ENCODE peak calls at places on chromosome 14, in five cellular contexts. One of them, this sample, is unnamed.
A peak's percentile ranks its signal among the peaks of the same experiment; 100 is the strongest.

GRCh38 chr14:53715390-53715730 is 241.3 kb downstream of the BMP4 start:
- DNase-seq in germinal center: no peak
- DNase-seq in posterior cingulate gyrus: no peak
- DNase-seq in body of pancreas: no peak
- DNase-seq in IMR-90: peak; percentile 28
- DNase-seq in this sample: no peak

GRCh38 chr14:24329736-24330135 is 5.1 kb downstream of the ADCY4 start:
- DNase-seq in germinal center: no peak
- DNase-seq in posterior cingulate gyrus: no peak
- DNase-seq in body of pancreas: no peak
- DNase-seq in IMR-90: no peak
- DNase-seq in this sample: no peak

GRCh38 chr14:97655169-97655948 is 858.2 kb downstream of the VRK1 start:
- DNase-seq in germinal center: no peak
- DNase-seq in posterior cingulate gyrus: no peak
- DNase-seq in body of pancreas: no peak
- DNase-seq in IMR-90: no peak
- DNase-seq in this sample: no peak

GRCh38 chr14:23546450-23547035 is 5.0 kb downstream of the ZFHX2 start:
- DNase-seq in germinal center: no peak
- DNase-seq in posterior cingulate gyrus: no peak
- DNase-seq in body of pancreas: no peak
- DNase-seq in IMR-90: no peak
- DNase-seq in this sample: no peak

GRCh38 chr14:68792830-68793733 is at the start of gene ZFP36L1:
- DNase-seq in germinal center: peak; percentile 92
- DNase-seq in posterior cingulate gyrus: peak; percentile 91
- DNase-seq in body of pancreas: peak; percentile 93
- DNase-seq in IMR-90: peak; percentile 95
- DNase-seq in this sample: peak; percentile 97

GRCh38 chr14:72892103-72892878 is 1.6 kb downstream of the DPF3 start:
- DNase-seq in germinal center: peak; percentile 15
- DNase-seq in posterior cingulate gyrus: no peak
- DNase-seq in body of pancreas: peak; percentile 20
- DNase-seq in IMR-90: peak; percentile 43
- DNase-seq in this sample: peak; percentile 62

GRCh38 chr14:37232907-37233481 is 35.3 kb downstream of the MIPOL1 start:
- DNase-seq in germinal center: peak; percentile 9
- DNase-seq in posterior cingulate gyrus: no peak
- DNase-seq in body of pancreas: no peak
- DNase-seq in IMR-90: peak; percentile 69
- DNase-seq in this sample: no peak

GRCh38 chr14:102590667-102591099 is 1.8 kb upstream of the RCOR1 start:
- DNase-seq in germinal center: no peak
- DNase-seq in posterior cingulate gyrus: peak; percentile 55
- DNase-seq in body of pancreas: peak; percentile 45
- DNase-seq in IMR-90: peak; percentile 23
- DNase-seq in this sample: no peak

GRCh38 chr14:26199599-26200370 is 398.0 kb downstream of the NOVA1 start:
- DNase-seq in germinal center: no peak
- DNase-seq in posterior cingulate gyrus: no peak
- DNase-seq in body of pancreas: no peak
- DNase-seq in IMR-90: no peak
- DNase-seq in this sample: no peak

GRCh38 chr14:81352413-81352812 is 47.7 kb downstream of the STON2 start:
- DNase-seq in germinal center: no peak
- DNase-seq in posterior cingulate gyrus: no peak
- DNase-seq in body of pancreas: no peak
- DNase-seq in IMR-90: no peak
- DNase-seq in this sample: no peak

GRCh38 chr14:52733824-52734223 is 3.9 kb downstream of the STYX start:
- DNase-seq in germinal center: no peak
- DNase-seq in posterior cingulate gyrus: no peak
- DNase-seq in body of pancreas: no peak
- DNase-seq in IMR-90: no peak
- DNase-seq in this sample: peak; percentile 44

GRCh38 chr14:95998656-95999055 is 40.5 kb upstream of the C14orf132 start:
- DNase-seq in germinal center: no peak
- DNase-seq in posterior cingulate gyrus: no peak
- DNase-seq in body of pancreas: no peak
- DNase-seq in IMR-90: peak; percentile 53
- DNase-seq in this sample: no peak

GRCh38 chr14:102998393-102998792 is 59.0 kb downstream of the CDC42BPB start:
- DNase-seq in germinal center: no peak
- DNase-seq in posterior cingulate gyrus: peak; percentile 39
- DNase-seq in body of pancreas: no peak
- DNase-seq in IMR-90: peak; percentile 78
- DNase-seq in this sample: no peak

GRCh38 chr14:103207404-103208072 is 84.3 kb downstream of the TNFAIP2 start:
- DNase-seq in germinal center: no peak
- DNase-seq in posterior cingulate gyrus: no peak
- DNase-seq in body of pancreas: no peak
- DNase-seq in IMR-90: no peak
- DNase-seq in this sample: peak; percentile 64

GRCh38 chr14:50631408-50631821 is 36.7 kb downstream of the SAV1 start:
- DNase-seq in germinal center: no peak
- DNase-seq in posterior cingulate gyrus: no peak
- DNase-seq in body of pancreas: no peak
- DNase-seq in IMR-90: no peak
- DNase-seq in this sample: no peak

GRCh38 chr14:65959563-65960024 is 526.6 kb upstream of the CCDC196 start:
- DNase-seq in germinal center: no peak
- DNase-seq in posterior cingulate gyrus: no peak
- DNase-seq in body of pancreas: no peak
- DNase-seq in IMR-90: no peak
- DNase-seq in this sample: no peak

GRCh38 chr14:79809849-79810612 is 401.3 kb downstream of the DIO2 start:
- DNase-seq in germinal center: no peak
- DNase-seq in posterior cingulate gyrus: no peak
- DNase-seq in body of pancreas: no peak
- DNase-seq in IMR-90: peak; percentile 41
- DNase-seq in this sample: no peak

GRCh38 chr14:71056168-71056567 is 148.9 kb downstream of the PCNX1 start:
- DNase-seq in germinal center: no peak
- DNase-seq in posterior cingulate gyrus: no peak
- DNase-seq in body of pancreas: no peak
- DNase-seq in IMR-90: peak; percentile 70
- DNase-seq in this sample: no peak

GRCh38 chr14:61178226-61179060 is 102.7 kb downstream of the TMEM30B start:
- DNase-seq in germinal center: no peak
- DNase-seq in posterior cingulate gyrus: no peak
- DNase-seq in body of pancreas: no peak
- DNase-seq in IMR-90: peak; percentile 99
- DNase-seq in this sample: no peak

GRCh38 chr14:67722293-67722692 is 20.6 kb downstream of the RDH12 start:
- DNase-seq in germinal center: no peak
- DNase-seq in posterior cingulate gyrus: peak; percentile 86
- DNase-seq in body of pancreas: peak; percentile 32
- DNase-seq in IMR-90: peak; percentile 37
- DNase-seq in this sample: peak; percentile 55

GRCh38 chr14:106010783-106011182 is 484.4 kb downstream of the TMEM121 start:
- DNase-seq in germinal center: no peak
- DNase-seq in posterior cingulate gyrus: no peak
- DNase-seq in body of pancreas: no peak
- DNase-seq in IMR-90: no peak
- DNase-seq in this sample: no peak

GRCh38 chr14:54629183-54629582 is 62.3 kb downstream of the SAMD4A start:
- DNase-seq in germinal center: no peak
- DNase-seq in posterior cingulate gyrus: no peak
- DNase-seq in body of pancreas: no peak
- DNase-seq in IMR-90: no peak
- DNase-seq in this sample: no peak

GRCh38 chr14:95979339-95980042 is 59.7 kb upstream of the C14orf132 start:
- DNase-seq in germinal center: no peak
- DNase-seq in posterior cingulate gyrus: no peak
- DNase-seq in body of pancreas: no peak
- DNase-seq in IMR-90: no peak
- DNase-seq in this sample: peak; percentile 56

GRCh38 chr14:93114068-93114710 is 1.5 kb downstream of the ITPK1 start:
- DNase-seq in germinal center: no peak
- DNase-seq in posterior cingulate gyrus: no peak
- DNase-seq in body of pancreas: no peak
- DNase-seq in IMR-90: no peak
- DNase-seq in this sample: no peak

GRCh38 chr14:23434488-23435219 is 806 bp downstream of the MYH7 start:
- DNase-seq in germinal center: no peak
- DNase-seq in posterior cingulate gyrus: no peak
- DNase-seq in body of pancreas: no peak
- DNase-seq in IMR-90: no peak
- DNase-seq in this sample: peak; percentile 24

GRCh38 chr14:87995500-87996275 is 2.7 kb upstream of the GALC start:
- DNase-seq in germinal center: no peak
- DNase-seq in posterior cingulate gyrus: no peak
- DNase-seq in body of pancreas: no peak
- DNase-seq in IMR-90: no peak
- DNase-seq in this sample: no peak

GRCh38 chr14:77721437-77721836 is 13.5 kb downstream of the SLIRP start:
- DNase-seq in germinal center: no peak
- DNase-seq in posterior cingulate gyrus: no peak
- DNase-seq in body of pancreas: no peak
- DNase-seq in IMR-90: no peak
- DNase-seq in this sample: no peak

GRCh38 chr14:38207830-38208815 is at the start of gene SSTR1:
- DNase-seq in germinal center: peak; percentile 4
- DNase-seq in posterior cingulate gyrus: peak; percentile 80
- DNase-seq in body of pancreas: peak; percentile 85
- DNase-seq in IMR-90: no peak
- DNase-seq in this sample: peak; percentile 55

GRCh38 chr14:103735815-103736545 is 20.4 kb downstream of the ZFYVE21 start:
- DNase-seq in germinal center: no peak
- DNase-seq in posterior cingulate gyrus: peak; percentile 60
- DNase-seq in body of pancreas: peak; percentile 9
- DNase-seq in IMR-90: no peak
- DNase-seq in this sample: no peak

GRCh38 chr14:73784988-73785313 is 66.7 kb upstream of the PTGR2 start:
- DNase-seq in germinal center: no peak
- DNase-seq in posterior cingulate gyrus: no peak
- DNase-seq in body of pancreas: no peak
- DNase-seq in IMR-90: no peak
- DNase-seq in this sample: no peak

GRCh38 chr14:51682411-51682810 is 30.7 kb downstream of the FRMD6 start:
- DNase-seq in germinal center: no peak
- DNase-seq in posterior cingulate gyrus: no peak
- DNase-seq in body of pancreas: no peak
- DNase-seq in IMR-90: peak; percentile 57
- DNase-seq in this sample: no peak

GRCh38 chr14:101705733-101706508 is 55.6 kb upstream of the PPP2R5C start:
- DNase-seq in germinal center: peak; percentile 50
- DNase-seq in posterior cingulate gyrus: peak; percentile 62
- DNase-seq in body of pancreas: no peak
- DNase-seq in IMR-90: no peak
- DNase-seq in this sample: peak; percentile 82

GRCh38 chr14:59274991-59275391 is 86.5 kb downstream of the DAAM1 start:
- DNase-seq in germinal center: peak; percentile 62
- DNase-seq in posterior cingulate gyrus: peak; percentile 67
- DNase-seq in body of pancreas: no peak
- DNase-seq in IMR-90: no peak
- DNase-seq in this sample: no peak

GRCh38 chr14:69827560-69827959 is 30.5 kb upstream of the SLC10A1 start:
- DNase-seq in germinal center: no peak
- DNase-seq in posterior cingulate gyrus: no peak
- DNase-seq in body of pancreas: no peak
- DNase-seq in IMR-90: no peak
- DNase-seq in this sample: no peak

GRCh38 chr14:67537736-67538135 is 4.6 kb downstream of the PLEKHH1 start:
- DNase-seq in germinal center: no peak
- DNase-seq in posterior cingulate gyrus: no peak
- DNase-seq in body of pancreas: no peak
- DNase-seq in IMR-90: no peak
- DNase-seq in this sample: no peak

GRCh38 chr14:73728106-73729014 is 14.2 kb upstream of the PNMA1 start:
- DNase-seq in germinal center: peak; percentile 87
- DNase-seq in posterior cingulate gyrus: peak; percentile 91
- DNase-seq in body of pancreas: peak; percentile 89
- DNase-seq in IMR-90: peak; percentile 63
- DNase-seq in this sample: peak; percentile 89